ENCODE peak calls at places on chromosomes 3 and 15, in five cellular contexts. One of them, this sample, is unnamed. For H3K9me3, the result is how much of the 10 kb centered on the place peaks cover.

GRCh38 chr3:130950641-130951040 is 56.8 kb downstream of the ATP2C1 start:
- DNase-seq in psoas muscle: no peak
- DNase-seq in pancreas: no peak
- DNase-seq in AG04450: peak
- DNase-seq in MG63: no peak
- DNase-seq in this sample: no peak

GRCh38 chr3:164498917-164499316 is 579.4 kb downstream of the SI start:
- DNase-seq in pancreas: no peak
- DNase-seq in AG04450: no peak
- DNase-seq in MG63: no peak
- DNase-seq in psoas muscle: no peak
- DNase-seq in this sample: no peak

GRCh38 chr3:72164635-72164978 is 379.7 kb upstream of the PROK2 start:
- DNase-seq in pancreas: no peak
- DNase-seq in MG63: no peak
- DNase-seq in psoas muscle: no peak
- DNase-seq in AG04450: no peak
- DNase-seq in this sample: no peak

GRCh38 chr3:153970735-153971347 is 150.3 kb upstream of the ARHGEF26 start:
- DNase-seq in psoas muscle: no peak
- DNase-seq in pancreas: no peak
- DNase-seq in MG63: no peak
- DNase-seq in AG04450: no peak
- DNase-seq in this sample: no peak

GRCh38 chr3:47250309-47251060 is 32.1 kb downstream of the KIF9 start:
- DNase-seq in pancreas: no peak
- DNase-seq in psoas muscle: peak
- DNase-seq in AG04450: no peak
- DNase-seq in MG63: no peak
- DNase-seq in this sample: no peak

GRCh38 chr3:109897734-109898133 is 560.4 kb upstream of the DPPA4 start:
- DNase-seq in MG63: no peak
- DNase-seq in pancreas: no peak
- DNase-seq in AG04450: peak
- DNase-seq in psoas muscle: no peak
- DNase-seq in this sample: no peak

GRCh38 chr15:40755821-40756220 is 767 bp upstream of the RMDN3 start:
- DNase-seq in pancreas: peak
- DNase-seq in AG04450: no peak
- DNase-seq in MG63: no peak
- DNase-seq in psoas muscle: no peak
- DNase-seq in this sample: no peak

GRCh38 chr3:10310578-10310977 is 10.3 kb downstream of the SEC13 start:
- DNase-seq in AG04450: peak
- DNase-seq in psoas muscle: no peak
- DNase-seq in MG63: no peak
- DNase-seq in pancreas: no peak
- DNase-seq in this sample: no peak

GRCh38 chr15:50210462-50211264 is 28.7 kb downstream of the SLC27A2 start:
- DNase-seq in AG04450: no peak
- DNase-seq in pancreas: no peak
- DNase-seq in MG63: no peak
- DNase-seq in psoas muscle: no peak
- DNase-seq in this sample: no peak

GRCh38 chr3:37458162-37458895 is 283.9 kb upstream of the LRRFIP2 start:
- DNase-seq in MG63: no peak
- DNase-seq in pancreas: no peak
- DNase-seq in psoas muscle: peak
- DNase-seq in AG04450: no peak
- DNase-seq in this sample: no peak

GRCh38 chr3:136836511-136837156 is 17.7 kb downstream of the SLC35G2 start:
- DNase-seq in MG63: no peak
- DNase-seq in pancreas: no peak
- DNase-seq in AG04450: no peak
- DNase-seq in psoas muscle: no peak
- DNase-seq in this sample: no peak

GRCh38 chr3:184129012-184129411 is 6.1 kb upstream of the EIF2B5 start:
- DNase-seq in psoas muscle: no peak
- DNase-seq in pancreas: no peak
- DNase-seq in MG63: peak
- DNase-seq in AG04450: no peak
- DNase-seq in this sample: no peak

GRCh38 chr3:104133004-104133403 is 1233.7 kb upstream of the ALCAM start:
- DNase-seq in AG04450: no peak
- DNase-seq in pancreas: no peak
- DNase-seq in psoas muscle: no peak
- DNase-seq in MG63: no peak
- DNase-seq in this sample: no peak

GRCh38 chr3:129025691-129026435 is 24.8 kb downstream of the EFCC1 start:
- DNase-seq in AG04450: no peak
- DNase-seq in pancreas: peak
- DNase-seq in MG63: no peak
- DNase-seq in psoas muscle: peak
- DNase-seq in this sample: no peak

GRCh38 chr3:148718982-148719862 is 21.5 kb downstream of the AGTR1 start:
- DNase-seq in psoas muscle: no peak
- DNase-seq in AG04450: no peak
- DNase-seq in pancreas: no peak
- DNase-seq in MG63: no peak
- DNase-seq in this sample: no peak

GRCh38 chr3:126473292-126474168 is 2.2 kb downstream of the ZXDC start:
- DNase-seq in psoas muscle: no peak
- DNase-seq in MG63: no peak
- DNase-seq in pancreas: peak
- DNase-seq in AG04450: no peak
- DNase-seq in this sample: no peak

GRCh38 chr15:29835301-29835700 is 13.0 kb upstream of the TJP1 start:
- DNase-seq in MG63: no peak
- DNase-seq in psoas muscle: no peak
- DNase-seq in AG04450: no peak
- DNase-seq in pancreas: no peak
- DNase-seq in this sample: no peak

GRCh38 chr3:22399566-22399965 is 648.6 kb upstream of the ZNF385D start:
- DNase-seq in psoas muscle: no peak
- DNase-seq in AG04450: no peak
- DNase-seq in MG63: no peak
- DNase-seq in pancreas: no peak
- DNase-seq in this sample: no peak

GRCh38 chr15:38696120-38696727 is 131.6 kb upstream of the RASGRP1 start:
- DNase-seq in psoas muscle: no peak
- DNase-seq in AG04450: no peak
- DNase-seq in MG63: no peak
- DNase-seq in pancreas: no peak
- DNase-seq in this sample: no peak

GRCh38 chr15:22265961-22266360 is 185.6 kb downstream of the OR4M2 start:
- DNase-seq in MG63: no peak
- DNase-seq in psoas muscle: no peak
- DNase-seq in pancreas: no peak
- DNase-seq in AG04450: no peak
- DNase-seq in this sample: no peak

GRCh38 chr15:22259881-22260421 is 179.6 kb downstream of the OR4M2 start:
- DNase-seq in psoas muscle: no peak
- DNase-seq in MG63: no peak
- DNase-seq in AG04450: no peak
- DNase-seq in pancreas: no peak
- DNase-seq in this sample: peak

GRCh38 chr15:22265056-22265945 is 185.0 kb downstream of the OR4M2 start:
- DNase-seq in AG04450: no peak
- DNase-seq in pancreas: no peak
- DNase-seq in psoas muscle: no peak
- DNase-seq in MG63: no peak
- DNase-seq in this sample: no peak

GRCh38 chr15:22262613-22263020 is 182.3 kb downstream of the OR4M2 start:
- DNase-seq in MG63: no peak
- DNase-seq in psoas muscle: no peak
- DNase-seq in AG04450: no peak
- DNase-seq in pancreas: no peak
- DNase-seq in this sample: no peak

DNA sequence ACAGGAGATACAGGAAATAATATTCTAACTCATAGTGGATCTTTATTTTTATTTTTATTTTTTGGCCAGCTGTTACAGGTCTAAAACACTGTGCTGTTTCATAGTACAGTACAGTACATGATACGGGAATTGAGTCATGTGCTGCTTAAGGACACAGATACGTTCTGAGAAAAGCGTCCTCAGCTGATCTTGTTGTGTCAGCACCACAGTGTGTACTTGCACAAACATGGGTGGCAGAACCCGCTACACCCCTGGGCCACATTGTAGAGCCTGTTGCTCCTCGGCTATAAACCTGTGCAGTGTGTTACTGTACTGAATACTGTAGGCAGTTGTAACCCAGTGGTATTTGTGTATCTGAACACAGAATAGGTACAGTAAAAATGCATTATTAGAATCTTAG is 183.4 kb downstream of the OR4M2 start:
- DNase-seq in AG04450: no peak
- DNase-seq in pancreas: no peak
- DNase-seq in MG63: no peak
- DNase-seq in psoas muscle: no peak
- DNase-seq in this sample: no peak
- H3K9me3 ChIP-seq in AG04450: half or more
- H3K9me3 ChIP-seq in pancreas: under half
- H3K9me3 ChIP-seq in MG63: under half
- H3K9me3 ChIP-seq in psoas muscle: under half
- H3K9me3 ChIP-seq in this sample: under half

DNA sequence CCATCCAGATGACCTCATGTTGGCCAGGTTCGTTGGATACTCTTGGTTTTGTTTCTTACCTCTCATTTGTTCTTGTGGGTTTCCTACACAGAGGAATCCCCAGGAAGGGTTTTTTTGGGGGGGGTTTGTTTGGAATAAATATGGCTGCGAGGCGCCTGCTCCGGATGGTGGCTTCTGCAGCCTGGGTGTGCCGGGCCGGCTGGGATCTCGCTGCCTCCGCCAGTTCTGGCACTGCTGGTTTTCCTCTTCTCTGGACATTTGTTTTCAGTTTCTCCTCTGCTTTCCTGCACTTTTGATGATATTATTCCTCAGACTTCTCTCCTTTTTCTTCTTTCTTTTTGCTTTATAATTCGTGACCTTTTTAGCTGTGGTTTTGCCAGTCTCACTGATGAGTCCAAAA is 187.4 kb downstream of the OR4M2 start:
- DNase-seq in psoas muscle: no peak
- DNase-seq in pancreas: no peak
- DNase-seq in MG63: no peak
- DNase-seq in AG04450: no peak
- DNase-seq in this sample: no peak
- H3K9me3 ChIP-seq in psoas muscle: under half
- H3K9me3 ChIP-seq in pancreas: under half
- H3K9me3 ChIP-seq in MG63: under half
- H3K9me3 ChIP-seq in AG04450: half or more
- H3K9me3 ChIP-seq in this sample: under half

DNA sequence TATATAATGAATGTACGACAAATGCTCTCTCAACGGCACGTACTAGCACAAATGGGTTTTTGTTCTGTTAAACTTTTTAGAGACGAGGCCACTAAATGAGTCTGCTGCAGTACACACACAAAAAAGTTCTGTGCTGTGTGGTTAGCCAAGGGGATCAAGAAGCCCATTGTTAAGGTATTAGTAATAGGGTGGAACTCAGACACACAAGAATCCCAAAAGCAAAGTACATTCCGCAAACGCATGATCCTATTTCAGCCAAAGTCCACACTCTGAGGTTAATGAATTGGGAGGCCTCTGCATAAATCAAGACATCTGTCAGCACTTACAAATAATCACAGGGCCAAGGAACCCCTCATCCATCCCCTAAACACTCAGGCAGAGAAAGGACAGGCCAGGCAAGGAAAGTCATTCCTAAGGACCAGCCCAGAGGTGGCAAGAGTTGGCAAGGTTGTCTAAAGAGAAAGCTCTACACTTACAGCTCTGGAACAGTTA is 12.1 kb downstream of the OSBPL10 start:
- DNase-seq in MG63: peak
- DNase-seq in psoas muscle: no peak
- DNase-seq in AG04450: peak
- DNase-seq in pancreas: no peak
- DNase-seq in this sample: no peak
- H3K9me3 ChIP-seq in MG63: under half
- H3K9me3 ChIP-seq in psoas muscle: under half
- H3K9me3 ChIP-seq in AG04450: under half
- H3K9me3 ChIP-seq in pancreas: under half
- H3K9me3 ChIP-seq in this sample: under half

DNA sequence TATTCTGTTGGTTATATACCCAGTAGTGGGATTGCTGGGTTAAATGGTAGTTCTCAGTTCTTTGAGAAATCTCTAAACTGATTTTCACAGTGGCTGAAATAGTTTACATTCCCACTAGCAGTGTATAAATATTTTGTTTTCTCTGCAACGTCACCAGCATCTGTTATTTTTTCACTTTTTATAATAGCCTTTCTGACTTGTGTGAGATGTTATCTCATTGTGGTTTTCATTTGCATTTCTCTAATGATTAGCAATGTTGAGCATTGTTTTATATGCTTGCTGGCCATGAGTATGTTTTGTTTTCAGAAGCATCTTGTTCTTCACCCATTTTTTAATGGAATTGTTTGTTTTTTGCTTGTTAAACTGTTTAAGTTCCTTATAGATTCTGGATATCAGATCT is 612.7 kb upstream of the SGO1 start:
- DNase-seq in psoas muscle: no peak
- DNase-seq in pancreas: no peak
- DNase-seq in MG63: no peak
- DNase-seq in AG04450: no peak
- DNase-seq in this sample: no peak
- H3K9me3 ChIP-seq in psoas muscle: under half
- H3K9me3 ChIP-seq in pancreas: under half
- H3K9me3 ChIP-seq in MG63: under half
- H3K9me3 ChIP-seq in AG04450: under half
- H3K9me3 ChIP-seq in this sample: under half